ENCODE peak calls at places on chromosomes 5 and 9, in seven cellular contexts. I, U, D, F, O, E and P are unnamed samples.

GRCh38 chr5:137607771-137608170 is 108.6 kb upstream of the SPOCK1 start:
- DNase-seq in D (no peak), O (no peak), U (no peak), F (no peak), E (no peak), I (no peak), P (no peak)

GRCh38 chr9:137606734-137607138 is 1.2 kb downstream of the ARRDC1 start:
- DNase-seq in D (peak), E (no peak), U (no peak), F (no peak), I (no peak), O (no peak), P (no peak)

GRCh38 chr9:81492710-81493447 is 196.5 kb downstream of the TLE1 start:
- DNase-seq in E (no peak), D (no peak), U (peak), I (no peak), O (no peak), F (peak), P (no peak)

GRCh38 chr9:87184956-87185642 is 237.8 kb upstream of the GAS1 start:
- DNase-seq in E (no peak), F (peak), O (no peak), D (no peak), U (no peak), I (no peak), P (no peak)

GRCh38 chr9:593809-594208 is 247.7 kb upstream of the DMRT1 start:
- DNase-seq in D (no peak), F (no peak), I (no peak), E (no peak), U (no peak), O (no peak), P (no peak)

GRCh38 chr9:97188545-97188944 is 118.9 kb upstream of the CCDC180 start:
- DNase-seq in O (no peak), D (no peak), U (no peak), I (no peak), F (no peak), E (no peak), P (no peak)

GRCh38 chr5:160506006-160507004 is 84.7 kb downstream of the PTTG1 start:
- DNase-seq in F (no peak), E (peak), I (no peak), O (peak), D (peak), U (no peak), P (peak)

GRCh38 chr5:389197-389821 is 53.7 kb upstream of the EXOC3 start:
- DNase-seq in I (no peak), D (no peak), U (no peak), O (no peak), F (no peak), E (no peak), P (no peak)

GRCh38 chr9:93053781-93054331 is 4.6 kb upstream of the SUSD3 start:
- DNase-seq in U (no peak), I (no peak), O (no peak), E (no peak), F (no peak), D (no peak), P (no peak)

GRCh38 chr5:31626604-31627234 is 12.2 kb upstream of the PDZD2 start:
- DNase-seq in F (no peak), U (no peak), I (no peak), O (no peak), D (no peak), E (no peak), P (no peak)

GRCh38 chr9:137705443-137705863 is 86.6 kb downstream of the EHMT1 start:
- DNase-seq in U (no peak), I (no peak), E (no peak), F (no peak), O (peak), D (no peak), P (peak)

GRCh38 chr9:126984969-126985368 is 70.4 kb downstream of the RALGPS1 start:
- DNase-seq in E (no peak), F (no peak), U (no peak), D (no peak), O (no peak), I (no peak), P (no peak)

GRCh38 chr9:5843450-5844249 is 10.7 kb upstream of the ERMP1 start:
- DNase-seq in O (no peak), D (no peak), I (no peak), F (peak), U (no peak), E (no peak), P (no peak)

GRCh38 chr5:176365663-176366574 is 632 bp downstream of the ARL10 start:
- DNase-seq in O (peak), F (no peak), I (no peak), D (peak), U (no peak), E (no peak), P (no peak)

GRCh38 chr9:132350861-132351315 is 3.9 kb downstream of the SETX start:
- DNase-seq in F (no peak), E (peak), I (no peak), O (peak), D (no peak), U (no peak), P (peak)